ENCODE peak calls at places on chromosomes 5 and 9, in eight cellular contexts. M, E, J, O, A, W, G and V are unnamed samples.

GRCh38 chr9:124733964-124734740 is 37.0 kb downstream of the NR6A1 start:
- DNase-seq in M (no peak), E (no peak), J (peak), O (no peak), A (no peak), W (no peak), G (peak), V (peak)

GRCh38 chr9:131096490-131097258 is at the start of gene AIF1L:
- DNase-seq in M (peak), E (no peak), J (no peak), O (no peak), A (no peak), W (no peak), G (peak), V (no peak)

GRCh38 chr5:9888517-9888916 is 258.4 kb upstream of the TAS2R1 start:
- DNase-seq in M (no peak), E (no peak), J (no peak), O (no peak), A (no peak), W (no peak), G (peak), V (peak)

GRCh38 chr9:73270967-73271722 is 119.5 kb downstream of the ANXA1 start:
- DNase-seq in M (no peak), E (no peak), J (no peak), O (no peak), A (peak), W (no peak), G (peak), V (peak)

GRCh38 chr5:72042097-72042496 is 65.2 kb upstream of the MAP1B start:
- DNase-seq in M (no peak), E (no peak), J (no peak), O (no peak), A (no peak), W (no peak), G (no peak), V (no peak)

GRCh38 chr5:119537704-119538103 is 85.4 kb downstream of the HSD17B4 start:
- DNase-seq in M (no peak), E (no peak), J (no peak), O (no peak), A (no peak), W (no peak), G (peak), V (peak)

GRCh38 chr9:7003876-7004275 is 246.1 kb downstream of the KDM4C start:
- DNase-seq in M (no peak), E (no peak), J (no peak), O (no peak), A (no peak), W (no peak), G (no peak), V (no peak)

GRCh38 chr5:151234476-151235238 is 10.8 kb upstream of the CCDC69 start:
- DNase-seq in M (no peak), E (no peak), J (peak), O (no peak), A (peak), W (no peak), G (no peak), V (no peak)

GRCh38 chr5:16406023-16406422 is 59.6 kb downstream of the ZNF622 start:
- DNase-seq in M (no peak), E (no peak), J (no peak), O (no peak), A (no peak), W (no peak), G (no peak), V (no peak)

GRCh38 chr9:36437790-36438189 is 37.7 kb upstream of the RNF38 start:
- DNase-seq in M (no peak), E (no peak), J (no peak), O (no peak), A (no peak), W (no peak), G (no peak), V (no peak)

GRCh38 chr9:35790385-35791291 is 753 bp upstream of the NPR2 start:
- DNase-seq in M (peak), E (peak), J (peak), O (peak), A (peak), W (peak), G (peak), V (peak)

GRCh38 chr5:125913200-125913599 is 510.0 kb upstream of the GRAMD2B start:
- DNase-seq in M (no peak), E (no peak), J (no peak), O (no peak), A (no peak), W (no peak), G (no peak), V (no peak)

GRCh38 chr9:128383007-128383753 is 12.0 kb downstream of the URM1 start:
- DNase-seq in M (peak), E (no peak), J (no peak), O (no peak), A (no peak), W (no peak), G (no peak), V (no peak)

GRCh38 chr9:86303316-86303975 is 21.1 kb upstream of the ISCA1 start:
- DNase-seq in M (peak), E (peak), J (no peak), O (peak), A (no peak), W (peak), G (peak), V (peak)

GRCh38 chr5:146832985-146833732 is 45.4 kb downstream of the PPP2R2B start:
- DNase-seq in M (no peak), E (no peak), J (no peak), O (no peak), A (no peak), W (no peak), G (no peak), V (no peak)

GRCh38 chr5:1174122-1174936 is 27.1 kb upstream of the SLC6A19 start:
- DNase-seq in M (peak), E (peak), J (peak), O (peak), A (no peak), W (peak), G (peak), V (peak)

GRCh38 chr9:97419315-97419867 is 7.5 kb downstream of the TDRD7 start:
- DNase-seq in M (no peak), E (no peak), J (no peak), O (no peak), A (no peak), W (no peak), G (peak), V (peak)

GRCh38 chr5:172683264-172683663 is 42.2 kb downstream of the NEURL1B start:
- DNase-seq in M (peak), E (no peak), J (no peak), O (no peak), A (no peak), W (no peak), G (no peak), V (no peak)

GRCh38 chr9:125752070-125752628 is 5.0 kb downstream of the PBX3 start:
- DNase-seq in M (no peak), E (no peak), J (no peak), O (no peak), A (no peak), W (no peak), G (no peak), V (peak)

GRCh38 chr5:134568761-134569725 is 43.6 kb downstream of the JADE2 start:
- DNase-seq in M (no peak), E (no peak), J (peak), O (no peak), A (no peak), W (no peak), G (peak), V (peak)

GRCh38 chr5:56440871-56441740 is 208.0 kb upstream of the ANKRD55 start:
- DNase-seq in M (no peak), E (no peak), J (no peak), O (no peak), A (peak), W (no peak), G (peak), V (peak)

GRCh38 chr9:107639426-107639825 is 149.9 kb upstream of the KLF4 start:
- DNase-seq in M (no peak), E (no peak), J (no peak), O (no peak), A (no peak), W (no peak), G (no peak), V (no peak)

GRCh38 chr9:121294181-121294743 is 26.3 kb downstream of the GSN start:
- DNase-seq in M (no peak), E (no peak), J (no peak), O (no peak), A (no peak), W (no peak), G (no peak), V (no peak)

GRCh38 chr9:87872079-87872624 is 10.5 kb upstream of the SPATA31E1 start:
- DNase-seq in M (peak), E (no peak), J (no peak), O (no peak), A (no peak), W (no peak), G (no peak), V (no peak)

GRCh38 chr9:27473135-27473534 is 51.0 kb upstream of the IFNK start:
- DNase-seq in M (no peak), E (no peak), J (peak), O (no peak), A (no peak), W (no peak), G (no peak), V (no peak)

GRCh38 chr9:37377688-37378612 is 44.5 kb upstream of the GRHPR start:
- DNase-seq in M (no peak), E (no peak), J (no peak), O (no peak), A (no peak), W (no peak), G (no peak), V (no peak)

GRCh38 chr9:126781717-126782388 is 23.0 kb upstream of the ZBTB43 start:
- DNase-seq in M (peak), E (peak), J (peak), O (peak), A (no peak), W (peak), G (peak), V (peak)

GRCh38 chr5:96528262-96528661 is 95.2 kb upstream of the PCSK1 start:
- DNase-seq in M (no peak), E (no peak), J (no peak), O (no peak), A (no peak), W (no peak), G (no peak), V (peak)

GRCh38 chr9:130825051-130825651 is 9.9 kb upstream of the ABL1 start:
- DNase-seq in M (peak), E (no peak), J (peak), O (no peak), A (peak), W (no peak), G (peak), V (no peak)

GRCh38 chr9:137025120-137025966 is 2.7 kb downstream of the ABCA2 start:
- DNase-seq in M (no peak), E (no peak), J (peak), O (no peak), A (no peak), W (no peak), G (peak), V (no peak)

GRCh38 chr9:109138421-109138820 is 18.7 kb upstream of the TMEM245 start:
- DNase-seq in M (no peak), E (no peak), J (no peak), O (no peak), A (no peak), W (no peak), G (no peak), V (no peak)

GRCh38 chr9:109014267-109015025 is 1.1 kb upstream of the CTNNAL1 start:
- DNase-seq in M (peak), E (no peak), J (peak), O (no peak), A (no peak), W (no peak), G (peak), V (no peak)

GRCh38 chr5:72130342-72130741 is 23.1 kb downstream of the MAP1B start:
- DNase-seq in M (no peak), E (no peak), J (no peak), O (no peak), A (no peak), W (no peak), G (no peak), V (no peak)

GRCh38 chr5:115986358-115986757 is 24.1 kb downstream of the LVRN start:
- DNase-seq in M (no peak), E (no peak), J (no peak), O (no peak), A (no peak), W (no peak), G (peak), V (no peak)

GRCh38 chr9:120032639-120033038 is 547.3 kb downstream of the CDK5RAP2 start:
- DNase-seq in M (no peak), E (no peak), J (no peak), O (no peak), A (no peak), W (no peak), G (no peak), V (no peak)

GRCh38 chr9:99635032-99635431 is 186.7 kb upstream of the NR4A3 start:
- DNase-seq in M (no peak), E (no peak), J (no peak), O (no peak), A (no peak), W (no peak), G (no peak), V (no peak)

GRCh38 chr5:66413931-66414330 is 182.3 kb upstream of the MAST4 start:
- DNase-seq in M (no peak), E (no peak), J (no peak), O (no peak), A (no peak), W (no peak), G (no peak), V (no peak)

GRCh38 chr5:68409259-68409658 is 193.7 kb downstream of the PIK3R1 start:
- DNase-seq in M (no peak), E (no peak), J (no peak), O (no peak), A (no peak), W (no peak), G (peak), V (no peak)